ENCODE peak calls at places on chromosomes 12 and 14, in ten cellular contexts. Y, U, J, A, B, G, F, L, C and E are unnamed samples.

GRCh38 chr12:132328282-132329029 is 933 bp downstream of the GALNT9 start:
- DNase-seq in L (no peak), G (no peak), F (no peak), B (no peak), A (no peak), Y (no peak), U (no peak), J (no peak), C (no peak), E (no peak)

GRCh38 chr14:47240755-47241437 is 434.5 kb downstream of the MDGA2 start:
- DNase-seq in L (no peak), Y (no peak), U (no peak), F (no peak), J (peak; percentile 51), B (peak; percentile 9), G (no peak), A (no peak), C (no peak), E (no peak)

GRCh38 chr12:109621864-109622485 is 48.4 kb downstream of the MVK start:
- DNase-seq in B (peak; percentile 36), F (no peak), Y (no peak), U (no peak), J (no peak), C (no peak), G (no peak), A (no peak), L (no peak), E (peak; percentile 78)

GRCh38 chr12:82862069-82862841 is 175.5 kb downstream of the TMTC2 start:
- DNase-seq in B (no peak), Y (no peak), A (no peak), F (no peak), U (no peak), L (no peak), J (no peak), C (peak; percentile 32), G (no peak), E (no peak)

GRCh38 chr14:87971010-87971409 is 22.0 kb downstream of the GALC start:
- DNase-seq in F (no peak), B (no peak), L (no peak), A (no peak), U (no peak), G (no peak), Y (no peak), C (no peak), J (no peak), E (no peak)

GRCh38 chr12:76891609-76892008 is 12.8 kb upstream of the CSRP2 start:
- DNase-seq in C (no peak), A (no peak), J (no peak), U (no peak), L (no peak), B (no peak), F (no peak), Y (no peak), G (no peak), E (no peak)

GRCh38 chr14:58272589-58273372 is 25.6 kb upstream of the ARID4A start:
- DNase-seq in C (peak; percentile 65), J (peak; percentile 37), L (peak; percentile 49), G (no peak), F (no peak), A (no peak), U (no peak), Y (no peak), B (peak; percentile 24), E (no peak)

GRCh38 chr14:68111733-68112270 is 292.2 kb downstream of the RAD51B start:
- DNase-seq in C (no peak), A (no peak), L (no peak), G (no peak), Y (no peak), U (no peak), F (no peak), J (no peak), B (no peak), E (no peak)

GRCh38 chr12:75994069-75994740 is 37.4 kb downstream of the PHLDA1 start:
- DNase-seq in F (no peak), G (no peak), J (peak; percentile 64), L (no peak), A (no peak), U (no peak), C (no peak), Y (no peak), B (no peak), E (no peak)

GRCh38 chr12:4939418-4940023 is 29.8 kb downstream of the KCNA1 start:
- DNase-seq in Y (no peak), J (no peak), A (no peak), G (no peak), L (no peak), F (no peak), U (no peak), C (no peak), B (peak; percentile 6), E (no peak)

GRCh38 chr14:40983604-40984003 is 623.1 kb upstream of the LRFN5 start:
- DNase-seq in L (no peak), Y (no peak), F (no peak), A (no peak), G (no peak), C (no peak), B (no peak), J (no peak), U (no peak), E (no peak)

GRCh38 chr14:93772263-93772662 is 16.0 kb downstream of the PRIMA1 start:
- DNase-seq in L (no peak), J (no peak), G (no peak), B (no peak), A (peak; percentile 65), F (no peak), C (no peak), U (no peak), Y (no peak), E (no peak)

GRCh38 chr12:9605490-9605889 is 2.2 kb downstream of the KLRB1 start:
- DNase-seq in U (no peak), Y (no peak), G (no peak), J (no peak), C (no peak), L (no peak), A (no peak), F (no peak), B (no peak), E (no peak)

DNA sequence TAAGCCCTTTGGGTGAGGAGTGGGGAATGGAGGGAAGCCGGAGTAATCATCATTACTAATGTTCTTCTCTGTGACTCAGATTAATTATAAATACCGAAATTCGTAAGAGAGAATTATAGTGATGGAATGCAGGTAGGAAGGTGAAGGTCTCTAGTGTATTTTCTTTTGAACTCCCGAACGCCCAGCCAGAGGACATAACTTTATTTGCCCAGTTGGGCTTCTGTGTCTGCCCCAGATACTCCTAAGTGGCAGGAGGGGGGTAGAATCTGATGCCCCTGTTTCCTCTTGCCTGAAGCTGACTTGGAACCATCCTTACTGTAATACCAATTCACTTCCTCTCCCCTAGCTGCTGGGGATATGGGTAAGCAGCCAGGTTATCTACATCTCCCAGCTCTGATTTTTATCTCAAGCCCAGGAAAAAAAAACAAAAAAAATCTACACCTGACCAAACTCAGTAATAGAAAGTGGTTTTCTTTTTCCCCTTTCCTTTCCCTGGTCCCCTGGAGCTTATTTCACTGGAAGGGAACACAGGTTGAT is 84.4 kb upstream of the CISTR start:
- DNase-seq in J (no peak), G (no peak), Y (no peak), L (no peak), F (no peak), U (no peak), C (no peak), A (no peak), B (no peak), E (no peak)
- H3K27me3 ChIP-seq in J (no peaks in the 10 kb centered on the region), G (no peaks in the 10 kb centered on the region), Y (no peaks in the 10 kb centered on the region), L (no peaks in the 10 kb centered on the region), F (no peaks in the 10 kb centered on the region), U (peaks cover 45% of the 10 kb centered on the region), C (peaks cover 89% of the 10 kb centered on the region), A (peaks cover 72% of the 10 kb centered on the region), B (no peaks in the 10 kb centered on the region), E (no peaks in the 10 kb centered on the region)

DNA sequence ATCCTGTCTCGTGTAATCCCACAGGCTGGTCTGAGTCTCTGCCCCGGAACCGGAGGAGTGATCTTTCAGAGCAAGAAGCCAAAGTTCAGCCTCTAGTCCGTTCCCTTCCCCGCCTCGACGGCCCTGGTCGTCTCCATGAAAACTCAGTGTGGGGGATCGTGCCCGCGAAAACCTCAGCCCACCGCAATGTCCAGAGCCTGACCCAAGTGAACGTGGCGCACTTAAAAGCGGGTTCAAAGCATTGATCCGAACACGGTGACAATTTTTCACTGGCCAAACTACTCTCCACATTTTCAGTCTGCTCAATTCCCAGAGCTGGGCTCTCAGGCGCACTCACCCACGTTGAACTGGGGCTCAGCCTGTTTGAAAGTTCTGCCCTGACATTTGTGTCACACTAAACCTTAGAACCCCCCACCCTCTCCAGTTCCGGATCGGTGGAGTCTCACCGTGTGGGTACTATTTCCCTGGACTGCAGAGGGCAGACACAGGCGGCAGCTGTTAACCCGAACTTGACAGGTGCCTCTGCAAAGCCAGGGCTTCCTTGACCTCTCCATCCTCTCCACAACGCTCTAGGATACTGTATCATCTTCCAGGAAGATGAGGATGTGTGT is 883 bp upstream of the PRICKLE1 start:
- DNase-seq in L (peak; percentile 39), J (peak; percentile 60), F (no peak), G (no peak), U (no peak), Y (no peak), A (peak; percentile 62), C (peak; percentile 56), B (peak; percentile 31), E (peak; percentile 29)
- H3K4me3 ChIP-seq in L (peak overlapping the region; percentile 1), J (peak overlapping the region; percentile 33), F (peak overlapping the region; percentile 90), G (peak overlapping the region; percentile 53), U (peak overlapping the region; percentile 82), Y (peak overlapping the region; percentile 55), A (peak overlapping the region; percentile 87), C (peak overlapping the region; percentile 87), B (peak overlapping the region; percentile 85), E (peak overlapping the region; percentile 59)

DNA sequence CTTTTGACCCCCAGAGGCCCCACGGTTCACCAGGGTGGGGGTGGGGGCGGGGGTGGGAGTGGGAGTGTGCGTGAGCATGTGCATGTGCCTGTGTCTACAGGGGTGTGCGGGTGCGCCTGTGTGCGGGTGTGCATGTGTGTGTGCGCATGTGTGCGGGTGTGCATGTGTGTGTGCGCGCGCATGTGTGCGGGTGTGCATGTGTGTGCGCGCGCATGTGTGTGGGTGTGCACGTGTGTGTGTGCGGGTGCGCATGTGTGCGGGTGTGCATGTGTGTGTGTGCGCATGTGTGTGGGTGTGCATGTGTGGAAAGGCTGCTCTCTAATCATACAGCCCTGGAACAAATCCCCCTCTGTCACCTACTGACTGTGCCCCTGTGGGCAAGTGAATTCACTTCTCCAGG is 38.8 kb downstream of the RFLNA start:
- DNase-seq in U (no peak), F (no peak), B (no peak), J (no peak), A (no peak), L (no peak), C (no peak), G (no peak), Y (no peak), E (no peak)
- H3K36me3 ChIP-seq in U (peaks cover 95% of the 10 kb centered on the region), F (peaks cover 31% of the 10 kb centered on the region), B (peaks cover 6% of the 10 kb centered on the region), J (peaks cover 6% of the 10 kb centered on the region), A (peaks cover 29% of the 10 kb centered on the region), L (peaks cover 16% of the 10 kb centered on the region), C (peaks cover 65% of the 10 kb centered on the region), G (peaks cover 15% of the 10 kb centered on the region), Y (peaks cover 57% of the 10 kb centered on the region), E (peaks cover 28% of the 10 kb centered on the region)

DNA sequence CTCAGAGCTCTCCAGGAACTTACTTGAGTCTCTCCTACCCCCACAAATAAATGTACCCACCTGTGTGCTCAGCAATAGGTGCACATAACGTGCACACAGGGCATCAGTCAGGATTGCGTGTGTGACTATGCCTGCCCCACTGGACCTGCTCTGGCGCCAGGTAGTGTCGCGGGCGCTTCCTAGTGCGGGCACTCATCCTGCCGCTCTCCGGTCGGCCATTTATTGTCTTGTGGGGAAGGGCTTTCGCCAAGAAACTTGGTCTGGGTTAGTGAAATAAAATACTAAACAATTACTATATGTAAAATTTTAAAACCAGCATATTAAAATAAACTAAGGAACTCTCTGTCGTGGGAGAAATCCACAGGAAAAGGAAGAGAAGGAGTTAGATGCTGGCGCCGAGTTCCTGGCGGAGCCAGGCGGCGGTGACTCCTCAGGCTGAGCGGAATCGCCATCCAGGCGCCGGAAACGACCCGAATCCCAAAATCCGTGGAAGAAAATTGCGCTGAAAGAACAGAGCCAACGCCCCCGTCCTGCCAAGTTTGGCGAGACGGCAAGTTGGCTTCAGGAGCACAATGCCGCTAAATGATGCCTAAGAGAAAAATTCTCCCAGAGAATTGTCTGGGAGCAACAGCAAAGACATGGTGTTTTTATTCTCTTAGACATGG is 7.9 kb upstream of the HOXC13 start:
- DNase-seq in C (no peak), F (no peak), A (no peak), L (no peak), U (no peak), J (no peak), Y (no peak), B (peak; percentile 49), G (no peak), E (peak; percentile 34)
- H3K27me3 ChIP-seq in C (peaks cover 100% of the 10 kb centered on the region), F (peaks cover 4% of the 10 kb centered on the region), A (peaks cover 100% of the 10 kb centered on the region), L (no peaks in the 10 kb centered on the region), U (peaks cover 100% of the 10 kb centered on the region), J (peaks cover 96% of the 10 kb centered on the region), Y (peaks cover 100% of the 10 kb centered on the region), B (peaks cover 100% of the 10 kb centered on the region), G (peaks cover 50% of the 10 kb centered on the region), E (peaks cover 100% of the 10 kb centered on the region)